ENCODE peak calls at places on chromosomes 12 and 14, in four cellular contexts. One of them, this sample, is unnamed.

GRCh38 chr12:27332407-27333310 is at the start of gene BMAL2:
- DNase-seq in progenitor cell of endocrine pancreas: peak; percentile 66
- DNase-seq in NCI-H2081: peak; percentile 55
- DNase-seq in thoracic aorta: no peak
- DNase-seq in this sample: peak; percentile 47

GRCh38 chr12:95205685-95206084 is 11.6 kb downstream of the FGD6 start:
- DNase-seq in thoracic aorta: no peak
- DNase-seq in NCI-H2081: no peak
- DNase-seq in progenitor cell of endocrine pancreas: no peak
- DNase-seq in this sample: no peak

GRCh38 chr12:47286676-47287075 is 206.9 kb upstream of the AMIGO2 start:
- DNase-seq in NCI-H2081: no peak
- DNase-seq in thoracic aorta: no peak
- DNase-seq in progenitor cell of endocrine pancreas: no peak
- DNase-seq in this sample: no peak

GRCh38 chr12:73677520-73678291 is 859.9 kb upstream of the ATXN7L3B start:
- DNase-seq in NCI-H2081: no peak
- DNase-seq in progenitor cell of endocrine pancreas: no peak
- DNase-seq in thoracic aorta: no peak
- DNase-seq in this sample: no peak

GRCh38 chr12:68824131-68824530 is 16.2 kb downstream of the MDM2 start:
- DNase-seq in progenitor cell of endocrine pancreas: no peak
- DNase-seq in NCI-H2081: no peak
- DNase-seq in thoracic aorta: no peak
- DNase-seq in this sample: no peak

GRCh38 chr12:98371419-98371818 is 144.0 kb upstream of the TMPO start:
- DNase-seq in thoracic aorta: no peak
- DNase-seq in NCI-H2081: no peak
- DNase-seq in progenitor cell of endocrine pancreas: no peak
- DNase-seq in this sample: no peak

GRCh38 chr14:77006127-77006526 is 22.4 kb downstream of the IRF2BPL start:
- DNase-seq in NCI-H2081: no peak
- DNase-seq in thoracic aorta: no peak
- DNase-seq in progenitor cell of endocrine pancreas: no peak
- DNase-seq in this sample: no peak

GRCh38 chr14:94677747-94678146 is 65.6 kb downstream of the SERPINA3 start:
- DNase-seq in NCI-H2081: no peak
- DNase-seq in progenitor cell of endocrine pancreas: no peak
- DNase-seq in thoracic aorta: no peak
- DNase-seq in this sample: no peak

GRCh38 chr14:52863339-52863700 is 71.9 kb upstream of the GNPNAT1 start:
- DNase-seq in thoracic aorta: no peak
- DNase-seq in NCI-H2081: no peak
- DNase-seq in progenitor cell of endocrine pancreas: no peak
- DNase-seq in this sample: no peak

GRCh38 chr14:32417956-32418552 is 89.0 kb downstream of the AKAP6 start:
- DNase-seq in NCI-H2081: no peak
- DNase-seq in thoracic aorta: peak; percentile 28
- DNase-seq in progenitor cell of endocrine pancreas: no peak
- DNase-seq in this sample: no peak

GRCh38 chr14:105817971-105818711 is 291.8 kb downstream of the TMEM121 start:
- DNase-seq in progenitor cell of endocrine pancreas: no peak
- DNase-seq in NCI-H2081: no peak
- DNase-seq in thoracic aorta: no peak
- DNase-seq in this sample: no peak

GRCh38 chr14:95107711-95108110 is 49.6 kb downstream of the DICER1 start:
- DNase-seq in NCI-H2081: no peak
- DNase-seq in progenitor cell of endocrine pancreas: no peak
- DNase-seq in thoracic aorta: no peak
- DNase-seq in this sample: no peak

GRCh38 chr14:31391977-31392503 is 28.3 kb downstream of the HEATR5A start:
- DNase-seq in thoracic aorta: no peak
- DNase-seq in progenitor cell of endocrine pancreas: no peak
- DNase-seq in NCI-H2081: no peak
- DNase-seq in this sample: no peak

GRCh38 chr14:50944647-50945413 is 547 bp upstream of the PYGL start:
- DNase-seq in progenitor cell of endocrine pancreas: no peak
- DNase-seq in thoracic aorta: peak; percentile 5
- DNase-seq in NCI-H2081: peak; percentile 22
- DNase-seq in this sample: no peak

GRCh38 chr12:53696285-53696654 is 20.4 kb upstream of the ATP5MC2 start:
- DNase-seq in progenitor cell of endocrine pancreas: peak; percentile 28
- DNase-seq in NCI-H2081: peak; percentile 82
- DNase-seq in thoracic aorta: no peak
- DNase-seq in this sample: peak; percentile 90

GRCh38 chr12:96401061-96401871 is 1.0 kb upstream of the CDK17 start:
- DNase-seq in progenitor cell of endocrine pancreas: no peak
- DNase-seq in thoracic aorta: no peak
- DNase-seq in NCI-H2081: no peak
- DNase-seq in this sample: no peak

GRCh38 chr12:24359418-24359817 is 409.9 kb upstream of the SOX5 start:
- DNase-seq in thoracic aorta: no peak
- DNase-seq in NCI-H2081: no peak
- DNase-seq in progenitor cell of endocrine pancreas: no peak
- DNase-seq in this sample: no peak

GRCh38 chr14:77184396-77185092 is 2.9 kb downstream of the TMEM63C start:
- DNase-seq in progenitor cell of endocrine pancreas: no peak
- DNase-seq in NCI-H2081: no peak
- DNase-seq in thoracic aorta: no peak
- DNase-seq in this sample: no peak

GRCh38 chr12:46403732-46404097 is 31.1 kb upstream of the SLC38A2 start:
- DNase-seq in progenitor cell of endocrine pancreas: no peak
- DNase-seq in NCI-H2081: no peak
- DNase-seq in thoracic aorta: no peak
- DNase-seq in this sample: no peak

GRCh38 chr12:11171953-11172675 is 1.1 kb downstream of the SMIM10L1 start:
- DNase-seq in NCI-H2081: peak; percentile 1
- DNase-seq in progenitor cell of endocrine pancreas: no peak
- DNase-seq in thoracic aorta: no peak
- DNase-seq in this sample: no peak

This sample was measured in NCI-H1092.